ENCODE peak calls at places on chromosomes 5 and 9, in seven cellular contexts. One of them, this sample, is unnamed.
A peak's percentile ranks its signal among the peaks of the same experiment; 100 is the strongest.

GRCh38 chr5:74017786-74018211 is 391.8 kb downstream of the ARHGEF28 start:
- DNase-seq in fibroblast of pulmonary artery: peak; percentile 32
- DNase-seq in C1 segment of cervical spinal cord: peak; percentile 5
- DNase-seq in body of pancreas: no peak
- DNase-seq in M059J: peak; percentile 96
- DNase-seq in fibroblast of the conjunctiva: no peak
- DNase-seq in anterior cingulate cortex: no peak
- DNase-seq in this sample: peak; percentile 1

GRCh38 chr9:1804128-1804865 is 210.8 kb upstream of the SMARCA2 start:
- DNase-seq in fibroblast of pulmonary artery: no peak
- DNase-seq in C1 segment of cervical spinal cord: no peak
- DNase-seq in body of pancreas: no peak
- DNase-seq in M059J: no peak
- DNase-seq in fibroblast of the conjunctiva: no peak
- DNase-seq in anterior cingulate cortex: no peak
- DNase-seq in this sample: no peak

GRCh38 chr5:72556351-72557146 is 49.3 kb upstream of the ZNF366 start:
- DNase-seq in fibroblast of pulmonary artery: peak; percentile 89
- DNase-seq in C1 segment of cervical spinal cord: peak; percentile 53
- DNase-seq in body of pancreas: peak; percentile 34
- DNase-seq in M059J: peak; percentile 70
- DNase-seq in fibroblast of the conjunctiva: peak; percentile 56
- DNase-seq in anterior cingulate cortex: no peak
- DNase-seq in this sample: peak; percentile 36

GRCh38 chr9:128733256-128733655 is 9.3 kb upstream of the ZDHHC12 start:
- DNase-seq in fibroblast of pulmonary artery: peak; percentile 87
- DNase-seq in C1 segment of cervical spinal cord: peak; percentile 11
- DNase-seq in body of pancreas: peak; percentile 84
- DNase-seq in M059J: peak; percentile 74
- DNase-seq in fibroblast of the conjunctiva: peak; percentile 75
- DNase-seq in anterior cingulate cortex: peak; percentile 10
- DNase-seq in this sample: peak; percentile 47

GRCh38 chr9:102049586-102050246 is 311.3 kb upstream of the GRIN3A start:
- DNase-seq in fibroblast of pulmonary artery: no peak
- DNase-seq in C1 segment of cervical spinal cord: no peak
- DNase-seq in body of pancreas: no peak
- DNase-seq in M059J: no peak
- DNase-seq in fibroblast of the conjunctiva: no peak
- DNase-seq in anterior cingulate cortex: no peak
- DNase-seq in this sample: no peak

GRCh38 chr5:139287890-139288635 is 5.5 kb upstream of the MATR3 start:
- DNase-seq in fibroblast of pulmonary artery: peak; percentile 24
- DNase-seq in C1 segment of cervical spinal cord: no peak
- DNase-seq in body of pancreas: no peak
- DNase-seq in M059J: no peak
- DNase-seq in fibroblast of the conjunctiva: no peak
- DNase-seq in anterior cingulate cortex: no peak
- DNase-seq in this sample: no peak

GRCh38 chr9:121744002-121744686 is 92.7 kb downstream of the DAB2IP start:
- DNase-seq in fibroblast of pulmonary artery: peak; percentile 39
- DNase-seq in C1 segment of cervical spinal cord: peak; percentile 48
- DNase-seq in body of pancreas: peak; percentile 66
- DNase-seq in M059J: peak; percentile 62
- DNase-seq in fibroblast of the conjunctiva: peak; percentile 23
- DNase-seq in anterior cingulate cortex: peak; percentile 28
- DNase-seq in this sample: no peak

GRCh38 chr5:1944408-1944807 is 61.7 kb upstream of the IRX4 start:
- DNase-seq in fibroblast of pulmonary artery: no peak
- DNase-seq in C1 segment of cervical spinal cord: no peak
- DNase-seq in body of pancreas: no peak
- DNase-seq in M059J: no peak
- DNase-seq in fibroblast of the conjunctiva: no peak
- DNase-seq in anterior cingulate cortex: no peak
- DNase-seq in this sample: no peak

GRCh38 chr5:96247097-96247675 is 185.9 kb downstream of the PCSK1 start:
- DNase-seq in fibroblast of pulmonary artery: peak; percentile 28
- DNase-seq in C1 segment of cervical spinal cord: no peak
- DNase-seq in body of pancreas: peak; percentile 29
- DNase-seq in M059J: peak; percentile 94
- DNase-seq in fibroblast of the conjunctiva: peak; percentile 5
- DNase-seq in anterior cingulate cortex: peak; percentile 9
- DNase-seq in this sample: no peak

GRCh38 chr9:113541019-113541900 is 77.7 kb downstream of the RGS3 start:
- DNase-seq in fibroblast of pulmonary artery: peak; percentile 59
- DNase-seq in C1 segment of cervical spinal cord: no peak
- DNase-seq in body of pancreas: no peak
- DNase-seq in M059J: no peak
- DNase-seq in fibroblast of the conjunctiva: peak; percentile 37
- DNase-seq in anterior cingulate cortex: no peak
- DNase-seq in this sample: no peak

GRCh38 chr9:114198249-114199040 is 43.1 kb downstream of the COL27A1 start:
- DNase-seq in fibroblast of pulmonary artery: no peak
- DNase-seq in C1 segment of cervical spinal cord: peak; percentile 73
- DNase-seq in body of pancreas: no peak
- DNase-seq in M059J: no peak
- DNase-seq in fibroblast of the conjunctiva: no peak
- DNase-seq in anterior cingulate cortex: no peak
- DNase-seq in this sample: peak; percentile 73

GRCh38 chr9:121984726-121985402 is 108.2 kb downstream of the TTLL11 start:
- DNase-seq in fibroblast of pulmonary artery: peak; percentile 88
- DNase-seq in C1 segment of cervical spinal cord: no peak
- DNase-seq in body of pancreas: no peak
- DNase-seq in M059J: peak; percentile 51
- DNase-seq in fibroblast of the conjunctiva: peak; percentile 73
- DNase-seq in anterior cingulate cortex: no peak
- DNase-seq in this sample: no peak

GRCh38 chr5:45596320-45596719 is 99.9 kb downstream of the HCN1 start:
- DNase-seq in fibroblast of pulmonary artery: no peak
- DNase-seq in C1 segment of cervical spinal cord: no peak
- DNase-seq in body of pancreas: no peak
- DNase-seq in M059J: no peak
- DNase-seq in fibroblast of the conjunctiva: no peak
- DNase-seq in anterior cingulate cortex: no peak
- DNase-seq in this sample: no peak

GRCh38 chr9:37104183-37104889 is 16.0 kb upstream of the ZCCHC7 start:
- DNase-seq in fibroblast of pulmonary artery: peak; percentile 77
- DNase-seq in C1 segment of cervical spinal cord: no peak
- DNase-seq in body of pancreas: no peak
- DNase-seq in M059J: peak; percentile 81
- DNase-seq in fibroblast of the conjunctiva: peak; percentile 62
- DNase-seq in anterior cingulate cortex: no peak
- DNase-seq in this sample: no peak

GRCh38 chr5:68047035-68047434 is 168.5 kb upstream of the PIK3R1 start:
- DNase-seq in fibroblast of pulmonary artery: peak; percentile 53
- DNase-seq in C1 segment of cervical spinal cord: no peak
- DNase-seq in body of pancreas: no peak
- DNase-seq in M059J: peak; percentile 85
- DNase-seq in fibroblast of the conjunctiva: peak; percentile 51
- DNase-seq in anterior cingulate cortex: no peak
- DNase-seq in this sample: no peak

GRCh38 chr9:93391898-93392297 is 59.6 kb upstream of the FAM120A start:
- DNase-seq in fibroblast of pulmonary artery: no peak
- DNase-seq in C1 segment of cervical spinal cord: no peak
- DNase-seq in body of pancreas: no peak
- DNase-seq in M059J: no peak
- DNase-seq in fibroblast of the conjunctiva: no peak
- DNase-seq in anterior cingulate cortex: no peak
- DNase-seq in this sample: no peak

GRCh38 chr5:159713773-159714172 is 202.5 kb upstream of the ADRA1B start:
- DNase-seq in fibroblast of pulmonary artery: no peak
- DNase-seq in C1 segment of cervical spinal cord: no peak
- DNase-seq in body of pancreas: no peak
- DNase-seq in M059J: no peak
- DNase-seq in fibroblast of the conjunctiva: no peak
- DNase-seq in anterior cingulate cortex: no peak
- DNase-seq in this sample: no peak

GRCh38 chr5:147407094-147407681 is 102.7 kb downstream of the DPYSL3 start:
- DNase-seq in fibroblast of pulmonary artery: peak; percentile 81
- DNase-seq in C1 segment of cervical spinal cord: no peak
- DNase-seq in body of pancreas: no peak
- DNase-seq in M059J: peak; percentile 27
- DNase-seq in fibroblast of the conjunctiva: peak; percentile 24
- DNase-seq in anterior cingulate cortex: no peak
- DNase-seq in this sample: no peak

This sample was measured in cerebellum.